ENCODE peak calls at places on chromosome 21, in seven cellular contexts. Y is AG04450, B is fibroblast of the aortic adventitia, A is progenitor cell of endocrine pancreas, W is thoracic aorta, F is body of pancreas, R is fibroblast of lung. T is an unnamed sample.

GRCh38 chr21:19692231-19692630 is 1288.6 kb upstream of the TMPRSS15 start:
- DNase-seq in Y (no peak), B (no peak), A (no peak), W (no peak), F (no peak), R (no peak), T (no peak)

GRCh38 chr21:37257967-37258877 is 8.9 kb downstream of the VPS26C start:
- DNase-seq in Y (no peak), B (peak), A (peak), W (no peak), F (peak), R (peak), T (peak)

GRCh38 chr21:31098576-31099005 is 60.3 kb upstream of the KRTAP19-8 start:
- DNase-seq in Y (peak), B (peak), A (peak), W (peak), F (peak), R (peak), T (peak)

GRCh38 chr21:35543746-35544145 is 494.6 kb upstream of the RUNX1 start:
- DNase-seq in Y (no peak), B (no peak), A (no peak), W (no peak), F (no peak), R (no peak), T (no peak)

GRCh38 chr21:29078884-29079765 is 5.7 kb upstream of the CCT8 start:
- DNase-seq in Y (no peak), B (no peak), A (no peak), W (no peak), F (no peak), R (no peak), T (no peak)

GRCh38 chr21:33266784-33267135 is 593 bp downstream of the IL10RB start:
- DNase-seq in Y (no peak), B (peak), A (no peak), W (no peak), F (no peak), R (no peak), T (peak)

GRCh38 chr21:46634966-46635323 is 529 bp upstream of the PRMT2 start:
- DNase-seq in Y (peak), B (peak), A (no peak), W (peak), F (no peak), R (peak), T (peak)

GRCh38 chr21:41245509-41246135 is 71.0 kb upstream of the FAM3B start:
- DNase-seq in Y (no peak), B (no peak), A (no peak), W (no peak), F (no peak), R (no peak), T (no peak)

GRCh38 chr21:33858672-33859372 is 56.8 kb downstream of the ATP5PO start:
- DNase-seq in Y (no peak), B (peak), A (no peak), W (no peak), F (no peak), R (no peak), T (no peak)

GRCh38 chr21:31446206-31446900 is 102.3 kb upstream of the TIAM1 start:
- DNase-seq in Y (no peak), B (no peak), A (no peak), W (no peak), F (no peak), R (no peak), T (no peak)

GRCh38 chr21:32867587-32867986 is 96.0 kb upstream of the PAXBP1 start:
- DNase-seq in Y (no peak), B (no peak), A (no peak), W (no peak), F (no peak), R (no peak), T (no peak)

GRCh38 chr21:29299046-29299905 is 554 bp downstream of the BACH1 start:
- DNase-seq in Y (no peak), B (peak), A (no peak), W (peak), F (peak), R (peak), T (peak)

GRCh38 chr21:33403786-33404571 is 766 bp downstream of the IFNGR2 start:
- DNase-seq in Y (no peak), B (peak), A (peak), W (no peak), F (peak), R (peak), T (peak)

GRCh38 chr21:40623550-40623949 is 223.4 kb downstream of the DSCAM start:
- DNase-seq in Y (no peak), B (no peak), A (no peak), W (no peak), F (no peak), R (no peak), T (no peak)

GRCh38 chr21:46254208-46254975 is 25.8 kb upstream of the LSS start:
- DNase-seq in Y (no peak), B (no peak), A (no peak), W (no peak), F (no peak), R (no peak), T (peak)

GRCh38 chr21:30434033-30434631 is 4.1 kb downstream of the KRTAP13-4 start:
- DNase-seq in Y (no peak), B (peak), A (peak), W (no peak), F (peak), R (peak), T (no peak)

GRCh38 chr21:30994917-30995316 is 43.4 kb downstream of the KRTAP19-8 start:
- DNase-seq in Y (no peak), B (no peak), A (no peak), W (no peak), F (no peak), R (no peak), T (no peak)

GRCh38 chr21:41210405-41211040 is 42.6 kb downstream of the BACE2 start:
- DNase-seq in Y (no peak), B (no peak), A (no peak), W (no peak), F (no peak), R (peak), T (no peak)

GRCh38 chr21:38322551-38322950 is 65.8 kb downstream of the KCNJ15 start:
- DNase-seq in Y (no peak), B (no peak), A (no peak), W (no peak), F (no peak), R (peak), T (no peak)

GRCh38 chr21:34704119-34704518 is 35.3 kb downstream of the CLIC6 start:
- DNase-seq in Y (no peak), B (peak), A (no peak), W (no peak), F (no peak), R (peak), T (no peak)

GRCh38 chr21:29215709-29216108 is 83.0 kb upstream of the BACH1 start:
- DNase-seq in Y (no peak), B (peak), A (no peak), W (no peak), F (no peak), R (no peak), T (no peak)

GRCh38 chr21:36203603-36203889 is 46.9 kb downstream of the DOP1B start:
- DNase-seq in Y (peak), B (peak), A (no peak), W (no peak), F (peak), R (peak), T (peak)

GRCh38 chr21:30769724-30770431 is 14.7 kb upstream of the KRTAP21-1 start:
- DNase-seq in Y (no peak), B (no peak), A (no peak), W (no peak), F (no peak), R (no peak), T (no peak)

GRCh38 chr21:33394260-33394659 is 9.0 kb upstream of the IFNGR2 start:
- DNase-seq in Y (no peak), B (no peak), A (no peak), W (no peak), F (no peak), R (no peak), T (no peak)

GRCh38 chr21:38984982-38985422 is 179.3 kb downstream of the ETS2 start:
- DNase-seq in Y (no peak), B (peak), A (no peak), W (no peak), F (no peak), R (peak), T (no peak)

GRCh38 chr21:17387030-17387617 is 125.7 kb upstream of the CXADR start:
- DNase-seq in Y (peak), B (peak), A (peak), W (no peak), F (peak), R (peak), T (peak)

GRCh38 chr21:14826630-14827029 is 238.2 kb downstream of the NRIP1 start:
- DNase-seq in Y (no peak), B (no peak), A (no peak), W (no peak), F (no peak), R (no peak), T (peak)

GRCh38 chr21:25638634-25639166 is 358 bp upstream of the JAM2 start:
- DNase-seq in Y (no peak), B (peak), A (no peak), W (no peak), F (no peak), R (peak), T (no peak)

GRCh38 chr21:10521091-10521598 is at the start of gene TPTE:
- DNase-seq in Y (no peak), B (no peak), A (no peak), W (no peak), F (no peak), R (no peak), T (no peak)

GRCh38 chr21:36479415-36480402 is at the start of gene CLDN14:
- DNase-seq in Y (no peak), B (no peak), A (no peak), W (no peak), F (no peak), R (peak), T (no peak)

GRCh38 chr21:17451364-17451869 is 61.4 kb upstream of the CXADR start:
- DNase-seq in Y (peak), B (peak), A (no peak), W (no peak), F (no peak), R (peak), T (no peak)

GRCh38 chr21:35034203-35034926 is 14.7 kb downstream of the RUNX1 start:
- DNase-seq in Y (no peak), B (no peak), A (no peak), W (no peak), F (no peak), R (no peak), T (no peak)

GRCh38 chr21:25626752-25627151 is 12.3 kb upstream of the JAM2 start:
- DNase-seq in Y (no peak), B (no peak), A (no peak), W (no peak), F (peak), R (no peak), T (no peak)

GRCh38 chr21:35905973-35906357 is 154.4 kb downstream of the SETD4 start:
- DNase-seq in Y (no peak), B (peak), A (no peak), W (no peak), F (no peak), R (no peak), T (no peak)

GRCh38 chr21:34781508-34781907 is 112.7 kb downstream of the CLIC6 start:
- DNase-seq in Y (no peak), B (no peak), A (no peak), W (no peak), F (peak), R (no peak), T (no peak)

GRCh38 chr21:34994646-34995631 is 54.2 kb downstream of the RUNX1 start:
- DNase-seq in Y (no peak), B (no peak), A (no peak), W (no peak), F (no peak), R (no peak), T (no peak)

GRCh38 chr21:38793926-38794713 is 11.6 kb upstream of the ETS2 start:
- DNase-seq in Y (no peak), B (no peak), A (no peak), W (no peak), F (no peak), R (no peak), T (no peak)

GRCh38 chr21:35792569-35792968 is 267.8 kb downstream of the SETD4 start:
- DNase-seq in Y (no peak), B (no peak), A (no peak), W (no peak), F (no peak), R (no peak), T (no peak)

GRCh38 chr21:14119038-14119437 is 91.7 kb downstream of the LIPI start:
- DNase-seq in Y (no peak), B (no peak), A (no peak), W (no peak), F (no peak), R (no peak), T (no peak)

DNA sequence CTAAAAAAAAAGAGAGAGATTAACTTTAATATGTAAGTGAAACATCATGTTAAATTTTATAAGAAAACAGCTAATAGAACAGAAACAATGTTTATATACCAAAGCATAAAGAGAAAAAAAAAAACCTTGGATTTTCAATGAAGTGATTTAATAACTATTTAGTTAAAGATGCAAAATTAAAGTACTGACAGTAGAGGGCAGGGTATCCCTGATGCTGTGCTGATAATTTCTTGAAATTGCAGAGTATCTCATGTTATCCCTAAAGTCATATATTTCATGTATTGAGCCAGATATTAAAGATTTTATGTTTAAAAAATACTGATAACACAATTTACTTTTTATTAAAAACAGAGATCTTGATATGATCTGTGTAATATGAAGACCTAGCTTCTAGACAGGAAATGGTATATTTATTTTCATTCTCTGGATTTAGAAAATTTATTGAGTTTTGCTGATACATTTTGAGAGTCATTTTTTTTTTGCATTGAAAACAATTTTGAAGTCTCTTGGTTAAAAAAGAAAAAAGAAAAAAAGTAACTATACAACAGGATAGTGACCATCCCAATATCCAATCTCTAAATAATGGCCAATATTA is 273.2 kb downstream of the USP25 start:
- DNase-seq in Y (no peak), B (peak), A (no peak), W (no peak), F (no peak), R (peak), T (no peak)
- TF ChIP-seq CTCF in Y (peak), B (peak), A (peak), W (no peak), F (no peak), R (peak), T (no peak)

DNA sequence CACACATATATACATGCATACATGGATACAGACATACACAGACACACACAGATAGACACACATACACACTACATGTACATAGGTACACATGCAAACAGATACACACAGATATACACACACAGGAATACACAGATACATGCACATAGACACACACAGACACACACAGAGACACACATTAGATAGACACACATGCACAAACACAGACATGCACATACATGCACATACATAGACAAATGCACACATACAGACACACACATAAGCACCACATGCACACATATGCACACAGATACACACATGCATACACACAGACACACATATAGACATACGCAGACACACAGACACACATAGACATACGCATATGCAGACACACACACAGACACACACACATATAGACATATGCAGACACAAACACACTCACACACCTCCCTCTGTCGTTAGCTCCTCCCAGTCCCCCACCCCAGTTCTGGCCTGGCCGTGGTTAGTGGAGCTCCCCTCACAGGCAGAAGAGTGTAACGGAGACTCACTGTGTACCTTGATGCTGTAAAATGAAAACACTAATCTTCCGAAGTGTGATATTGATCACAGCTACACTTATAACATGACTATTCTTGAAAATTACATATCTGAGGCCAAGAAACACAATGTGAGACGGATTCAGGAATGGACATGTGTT is 7.6 kb downstream of the UBASH3A start:
- DNase-seq in Y (no peak), B (no peak), A (no peak), W (no peak), F (no peak), R (no peak), T (no peak)
- TF ChIP-seq CTCF in Y (no peak), B (no peak), A (peak), W (no peak), F (no peak), R (no peak), T (no peak)

DNA sequence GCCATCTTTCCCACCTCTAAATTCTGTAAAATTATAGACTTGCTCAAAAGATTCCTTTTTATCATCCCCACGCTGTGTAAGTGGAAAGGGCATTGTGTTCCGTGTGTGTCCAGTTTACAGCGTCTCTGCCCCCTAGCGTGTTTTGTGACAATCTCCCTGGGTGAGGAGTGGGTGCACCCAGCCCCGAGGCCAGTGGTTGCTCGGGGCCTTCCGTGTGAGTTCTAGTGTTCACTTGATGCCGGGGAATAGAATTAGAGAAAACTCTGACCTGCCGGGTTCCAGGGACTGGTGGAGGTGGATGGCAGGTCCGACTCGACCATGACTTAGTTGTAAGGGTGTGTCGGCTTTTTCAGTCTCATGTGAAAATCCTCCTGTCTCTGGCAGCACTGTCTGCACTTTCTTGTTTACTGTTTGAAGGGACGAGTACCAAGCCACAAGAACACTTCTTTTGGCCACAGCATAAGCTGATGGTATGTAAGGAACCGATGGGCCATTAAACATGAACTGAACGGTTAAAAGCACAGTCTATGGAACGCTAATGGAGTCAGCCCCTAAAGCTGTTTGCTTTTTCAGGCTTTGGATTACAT is 61.9 kb downstream of the POFUT2 start:
- DNase-seq in Y (no peak), B (no peak), A (no peak), W (no peak), F (no peak), R (no peak), T (no peak)
- TF ChIP-seq CTCF in Y (no peak), B (no peak), A (no peak), W (no peak), F (no peak), R (no peak), T (no peak)

GRCh38 chr21:44466351-44466954 is 11.1 kb downstream of the LRRC3 start:
- DNase-seq in Y (no peak), B (no peak), A (no peak), W (no peak), F (no peak), R (no peak), T (no peak)
- TF ChIP-seq CTCF in Y (no peak), B (no peak), A (no peak), W (no peak), F (no peak), R (no peak), T (no peak)

GRCh38 chr21:26844258-26845065 is 747 bp downstream of the ADAMTS1 start:
- DNase-seq in Y (no peak), B (peak), A (peak), W (no peak), F (peak), R (peak), T (no peak)
- TF ChIP-seq CTCF in Y (peak), B (peak), A (no peak), W (peak), F (no peak), R (peak), T (no peak)

DNA sequence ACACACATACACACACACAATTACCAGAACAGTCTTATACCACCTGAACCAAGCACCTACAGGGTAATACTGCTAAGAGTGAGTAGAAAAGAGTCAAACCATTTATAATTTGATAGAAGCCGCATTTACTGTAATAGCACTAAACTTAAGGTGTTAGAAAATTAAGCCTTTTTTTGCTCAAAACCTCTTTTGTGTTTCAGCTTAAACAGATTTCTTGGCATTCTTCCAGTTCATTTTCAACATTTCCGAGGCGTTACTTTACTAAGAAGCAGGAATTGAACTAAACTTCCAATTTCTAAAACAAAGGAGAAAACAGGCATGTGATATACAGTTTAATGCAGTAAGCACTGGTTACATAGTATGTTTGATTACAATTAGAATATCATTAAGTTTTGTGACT is 387.2 kb downstream of the NCAM2 start:
- DNase-seq in Y (no peak), B (peak), A (no peak), W (no peak), F (no peak), R (peak), T (no peak)
- TF ChIP-seq CTCF in Y (no peak), B (no peak), A (no peak), W (no peak), F (no peak), R (no peak), T (no peak)

T was measured in GM10248.